ENCODE peak calls at places on chromosomes 13 and 19, in nine cellular contexts. W is tibial nerve, J is HepG2, R is heart left ventricle, Z is gastrocnemius medialis, Q is uterus, B is suprapubic skin, I is IMR-90, G is NB4. P is an unnamed sample.

GRCh38 chr13:32903720-32904119 is 112.5 kb upstream of the KL start:
- DNase-seq in R (no peak), J (no peak), W (no peak), Q (no peak), B (no peak), G (no peak), I (no peak), Z (no peak), P (no peak)

GRCh38 chr13:112783135-112783945 is 93.5 kb downstream of the ATP11A start:
- DNase-seq in B (peak), Q (peak), Z (no peak), R (no peak), W (no peak), G (no peak), J (no peak), I (peak), P (no peak)

GRCh38 chr19:2150794-2151338 is 500 bp downstream of the AP3D1 start:
- DNase-seq in I (no peak), G (peak), J (no peak), R (no peak), Q (peak), B (no peak), W (no peak), Z (no peak), P (no peak)

GRCh38 chr13:112821340-112822055 is 131.7 kb downstream of the ATP11A start:
- DNase-seq in I (peak), J (no peak), B (peak), Z (no peak), R (no peak), G (no peak), W (no peak), Q (no peak), P (no peak)

GRCh38 chr19:42111811-42112210 is 20.4 kb downstream of the POU2F2 start:
- DNase-seq in W (no peak), Q (no peak), R (no peak), Z (no peak), J (no peak), B (no peak), I (peak), G (no peak), P (no peak)

GRCh38 chr13:43269037-43269476 is 245.7 kb downstream of the DNAJC15 start:
- DNase-seq in G (no peak), Z (no peak), W (no peak), J (peak), I (peak), Q (peak), B (no peak), R (no peak), P (no peak)

GRCh38 chr13:75299913-75300862 is 181.8 kb downstream of the TBC1D4 start:
- DNase-seq in Q (no peak), B (no peak), G (no peak), R (no peak), J (no peak), I (peak), Z (no peak), W (no peak), P (no peak)

GRCh38 chr13:51800456-51800855 is 3.5 kb downstream of the DHRS12 start:
- DNase-seq in Q (no peak), J (no peak), W (no peak), G (no peak), B (peak), Z (peak), I (no peak), R (no peak), P (no peak)

GRCh38 chr13:48235100-48235813 is 2.3 kb downstream of the ITM2B start:
- DNase-seq in I (peak), Q (no peak), G (peak), J (no peak), B (no peak), W (no peak), Z (peak), R (no peak), P (no peak)

GRCh38 chr13:110722971-110723370 is 9.5 kb downstream of the ING1 start:
- DNase-seq in B (no peak), J (no peak), Q (no peak), Z (no peak), R (no peak), G (no peak), I (no peak), W (no peak), P (no peak)

GRCh38 chr13:48775804-48776203 is 122.1 kb downstream of the CYSLTR2 start:
- DNase-seq in R (no peak), G (no peak), J (no peak), B (no peak), Q (no peak), Z (no peak), I (peak), W (no peak), P (no peak)

GRCh38 chr13:44306401-44307192 is 67.0 kb upstream of the SERP2 start:
- DNase-seq in I (peak), J (no peak), B (no peak), R (peak), W (peak), Z (no peak), Q (peak), G (no peak), P (no peak)

GRCh38 chr19:58554494-58555368 is at the start of gene CHMP2A:
- DNase-seq in Z (peak), G (peak), W (peak), I (peak), R (peak), J (peak), Q (peak), B (peak), P (no peak)

GRCh38 chr13:47853236-47853635 is 147.8 kb downstream of the SUCLA2 start:
- DNase-seq in W (no peak), I (no peak), R (no peak), J (no peak), B (no peak), Z (no peak), Q (no peak), G (no peak), P (no peak)

DNA sequence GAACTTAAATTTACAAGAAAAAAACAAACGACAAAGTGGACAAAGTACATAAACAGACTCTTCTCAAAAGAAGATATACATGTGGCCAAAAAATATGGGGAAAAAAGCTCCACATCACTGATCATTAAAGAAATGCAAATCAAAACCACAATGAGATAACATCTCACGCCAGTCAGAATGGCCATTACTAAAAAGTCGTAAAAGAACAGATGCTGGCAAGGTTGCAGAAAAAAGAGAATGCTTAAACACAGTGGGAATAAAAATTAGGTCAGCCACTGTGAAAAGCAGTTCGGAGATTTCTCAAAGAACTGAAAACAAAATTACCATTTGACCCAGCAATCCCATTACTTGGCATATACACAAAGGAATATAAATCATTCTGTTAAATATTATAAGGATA is 132.7 kb downstream of the UGGT2 start:
- DNase-seq in W (no peak), Z (no peak), I (no peak), R (no peak), B (no peak), J (no peak), G (no peak), Q (no peak), P (no peak)
- H3K4me3 ChIP-seq in W (no peak), Z (no peak), I (no peak), R (no peak), B (no peak), J (no peak), G (no peak), Q (no peak), P (no peak)

GRCh38 chr19:4184718-4185352 is 2.3 kb downstream of the ANKRD24 start:
- DNase-seq in Q (no peak), G (no peak), I (no peak), Z (no peak), W (no peak), J (no peak), B (no peak), R (no peak), P (no peak)
- TF ChIP-seq POLR2A in Q (no peak), G (no peak), I (no peak), Z (no peak), W (no peak), J (no peak), B (no peak), R (no peak), P (no peak)

GRCh38 chr13:31236211-31236786 is 36.5 kb downstream of the B3GLCT start:
- DNase-seq in I (peak), B (no peak), G (peak), W (no peak), J (peak), Q (no peak), R (no peak), Z (no peak), P (no peak)
- TF ChIP-seq CTCF in I (peak), B (peak), G (peak), W (peak), J (peak), Q (peak), R (peak), Z (peak), P (peak)

GRCh38 chr13:64078025-64078424 is 2662.4 kb upstream of the PCDH20 start:
- DNase-seq in G (no peak), W (no peak), Z (no peak), B (no peak), Q (no peak), I (no peak), R (no peak), J (peak), P (no peak)
- H3K4me3 ChIP-seq in G (no peak), W (no peak), Z (no peak), B (no peak), Q (no peak), I (no peak), R (no peak), J (peak), P (no peak)

DNA sequence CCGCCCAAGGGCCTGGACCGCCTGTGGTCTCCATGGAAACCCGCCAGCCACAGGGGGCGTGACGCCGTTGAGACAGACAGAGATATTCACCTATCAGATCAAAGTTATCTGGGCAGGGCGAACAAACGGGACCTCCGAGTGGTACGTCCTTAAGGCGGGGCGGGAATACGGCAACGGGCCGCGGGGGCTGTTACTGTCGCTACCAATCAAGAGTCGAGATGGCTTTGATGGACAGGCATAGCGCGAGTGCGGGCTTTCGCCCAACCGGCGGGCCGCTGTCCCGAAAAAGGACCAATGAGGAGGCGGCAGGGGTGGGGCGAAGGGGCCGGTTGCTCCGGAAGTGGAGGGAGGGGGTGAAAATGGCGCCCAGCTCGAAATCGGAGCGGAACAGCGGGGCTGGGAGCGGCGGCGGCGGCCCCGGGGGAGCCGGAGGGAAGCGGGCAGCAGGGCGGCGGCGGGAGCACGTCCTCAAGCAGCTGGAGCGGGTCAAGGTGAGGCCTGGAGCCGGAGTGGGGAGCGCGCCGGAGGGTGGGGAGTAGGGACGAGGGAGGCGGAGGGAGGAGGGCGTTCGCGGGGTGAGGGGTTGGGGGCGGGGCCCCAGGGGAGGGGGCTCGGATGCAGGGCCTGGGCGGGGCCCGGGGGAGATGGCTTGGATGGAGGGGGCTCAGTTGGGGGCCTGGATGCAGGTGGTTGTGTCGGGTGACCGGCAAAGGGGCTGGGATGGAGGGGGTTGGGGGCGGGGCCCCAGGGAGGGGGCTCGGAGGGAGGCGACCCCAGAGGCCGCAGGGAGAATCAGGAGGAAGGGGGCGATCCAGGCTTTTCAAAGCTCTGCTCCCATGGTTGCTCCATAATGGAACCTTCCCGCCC is at the start of gene DCAF15:
- DNase-seq in R (peak), Z (peak), Q (peak), I (peak), J (peak), B (peak), W (peak), G (peak), P (peak)
- TF ChIP-seq POLR2A in R (no peak), Z (peak), Q (peak), I (peak), J (peak), B (no peak), W (peak), G (peak), P (no peak)

GRCh38 chr19:7921955-7922840 is 2.1 kb downstream of the SNAPC2 start:
- DNase-seq in R (no peak), G (no peak), I (no peak), W (no peak), J (no peak), Z (no peak), B (no peak), Q (no peak), P (no peak)
- TF ChIP-seq CTCF in R (no peak), G (no peak), I (no peak), W (no peak), J (no peak), Z (no peak), B (no peak), Q (no peak), P (no peak)

GRCh38 chr19:45782820-45783785 is 813 bp upstream of the DMPK start:
- DNase-seq in R (peak), G (no peak), J (no peak), I (peak), W (no peak), Z (peak), Q (peak), B (no peak), P (no peak)
- H3K4me3 ChIP-seq in R (peak), G (no peak), J (no peak), I (no peak), W (peak), Z (peak), Q (peak), B (peak), P (peak)

GRCh38 chr19:3389876-3390361 is 23.5 kb downstream of the NFIC start:
- DNase-seq in Q (no peak), B (no peak), Z (no peak), J (no peak), G (no peak), I (peak), R (peak), W (no peak), P (no peak)
- TF ChIP-seq POLR2A in Q (no peak), B (no peak), Z (peak), J (no peak), G (no peak), I (no peak), R (no peak), W (no peak), P (no peak)

DNA sequence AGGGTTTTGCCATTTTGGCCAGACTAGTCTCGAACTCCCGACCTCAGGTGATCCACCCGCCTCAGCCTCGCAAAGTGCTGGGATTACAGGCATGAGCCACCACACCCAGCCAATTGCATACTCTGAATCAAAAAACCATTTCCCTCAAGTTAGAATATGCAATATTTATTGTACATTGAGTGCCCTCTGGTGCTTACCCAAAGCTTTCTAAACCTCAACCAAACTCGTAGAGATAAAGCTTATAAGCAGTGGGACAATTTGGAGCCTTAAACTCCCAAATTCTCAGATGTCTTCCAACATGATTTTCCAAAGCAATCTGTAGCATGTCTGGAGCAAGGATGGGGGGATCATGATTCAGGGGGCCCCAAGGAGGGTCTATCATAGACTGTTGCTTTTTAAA is 22.4 kb downstream of the RFXAP start:
- DNase-seq in I (no peak), B (no peak), G (no peak), Z (no peak), W (no peak), Q (no peak), J (no peak), R (no peak), P (no peak)
- TF ChIP-seq CTCF in I (peak), B (no peak), G (no peak), Z (no peak), W (no peak), Q (no peak), J (no peak), R (no peak), P (no peak)

P was measured in esophagus squamous epithelium.